ENCODE peak calls at places on chromosomes 6 and 20, in six cellular contexts. One of them, this sample, is unnamed.
A peak's percentile ranks its signal among the peaks of the same experiment; 100 is the strongest.

GRCh38 chr6:35082733-35083403 is 58.3 kb downstream of the TCP11 start:
- DNase-seq in colonic mucosa: no peak
- DNase-seq in psoas muscle: no peak
- DNase-seq in transverse colon: no peak
- DNase-seq in Caco-2: peak; percentile 11
- DNase-seq in GM23248: no peak
- DNase-seq in this sample: no peak

GRCh38 chr6:167077241-167077932 is 45.5 kb upstream of the CCR6 start:
- DNase-seq in transverse colon: no peak
- DNase-seq in psoas muscle: no peak
- DNase-seq in colonic mucosa: no peak
- DNase-seq in GM23248: no peak
- DNase-seq in Caco-2: no peak
- DNase-seq in this sample: no peak

GRCh38 chr6:136846046-136846445 is 23.7 kb downstream of the PEX7 start:
- DNase-seq in Caco-2: no peak
- DNase-seq in GM23248: peak; percentile 62
- DNase-seq in psoas muscle: no peak
- DNase-seq in transverse colon: peak; percentile 36
- DNase-seq in colonic mucosa: peak; percentile 65
- DNase-seq in this sample: peak; percentile 24

GRCh38 chr6:170075659-170076223 is 215.1 kb downstream of the DLL1 start:
- DNase-seq in transverse colon: peak; percentile 8
- DNase-seq in Caco-2: peak; percentile 14
- DNase-seq in GM23248: no peak
- DNase-seq in colonic mucosa: no peak
- DNase-seq in psoas muscle: no peak
- DNase-seq in this sample: no peak

GRCh38 chr6:149863846-149864577 is at the start of gene LRP11:
- DNase-seq in GM23248: peak; percentile 94
- DNase-seq in psoas muscle: peak; percentile 82
- DNase-seq in colonic mucosa: peak; percentile 92
- DNase-seq in transverse colon: peak; percentile 93
- DNase-seq in Caco-2: peak; percentile 83
- DNase-seq in this sample: peak; percentile 60

GRCh38 chr20:57578476-57579165 is 17.7 kb downstream of the PCK1 start:
- DNase-seq in transverse colon: no peak
- DNase-seq in colonic mucosa: no peak
- DNase-seq in psoas muscle: no peak
- DNase-seq in Caco-2: no peak
- DNase-seq in GM23248: no peak
- DNase-seq in this sample: no peak

GRCh38 chr6:114287461-114287860 is 55.4 kb downstream of the HS3ST5 start:
- DNase-seq in GM23248: no peak
- DNase-seq in psoas muscle: no peak
- DNase-seq in Caco-2: no peak
- DNase-seq in colonic mucosa: no peak
- DNase-seq in transverse colon: no peak
- DNase-seq in this sample: no peak

GRCh38 chr6:15247750-15248450 is 2.0 kb downstream of the JARID2 start:
- DNase-seq in transverse colon: peak; percentile 69
- DNase-seq in psoas muscle: peak; percentile 60
- DNase-seq in GM23248: peak; percentile 78
- DNase-seq in Caco-2: peak; percentile 51
- DNase-seq in colonic mucosa: peak; percentile 68
- DNase-seq in this sample: peak; percentile 63

GRCh38 chr6:16602035-16602434 is 159.2 kb downstream of the ATXN1 start:
- DNase-seq in colonic mucosa: no peak
- DNase-seq in psoas muscle: no peak
- DNase-seq in transverse colon: no peak
- DNase-seq in Caco-2: no peak
- DNase-seq in GM23248: no peak
- DNase-seq in this sample: no peak

GRCh38 chr6:15420959-15421438 is 175.1 kb downstream of the JARID2 start:
- DNase-seq in colonic mucosa: no peak
- DNase-seq in psoas muscle: no peak
- DNase-seq in Caco-2: no peak
- DNase-seq in GM23248: no peak
- DNase-seq in transverse colon: no peak
- DNase-seq in this sample: no peak

GRCh38 chr6:41476407-41476806 is 69.8 kb upstream of the FOXP4 start:
- DNase-seq in psoas muscle: no peak
- DNase-seq in transverse colon: no peak
- DNase-seq in colonic mucosa: no peak
- DNase-seq in GM23248: no peak
- DNase-seq in Caco-2: no peak
- DNase-seq in this sample: no peak

GRCh38 chr20:62887147-62887859 is 25.7 kb upstream of the TCFL5 start:
- DNase-seq in transverse colon: peak; percentile 84
- DNase-seq in GM23248: peak; percentile 94
- DNase-seq in colonic mucosa: peak; percentile 69
- DNase-seq in Caco-2: no peak
- DNase-seq in psoas muscle: peak; percentile 59
- DNase-seq in this sample: peak; percentile 92

DNA sequence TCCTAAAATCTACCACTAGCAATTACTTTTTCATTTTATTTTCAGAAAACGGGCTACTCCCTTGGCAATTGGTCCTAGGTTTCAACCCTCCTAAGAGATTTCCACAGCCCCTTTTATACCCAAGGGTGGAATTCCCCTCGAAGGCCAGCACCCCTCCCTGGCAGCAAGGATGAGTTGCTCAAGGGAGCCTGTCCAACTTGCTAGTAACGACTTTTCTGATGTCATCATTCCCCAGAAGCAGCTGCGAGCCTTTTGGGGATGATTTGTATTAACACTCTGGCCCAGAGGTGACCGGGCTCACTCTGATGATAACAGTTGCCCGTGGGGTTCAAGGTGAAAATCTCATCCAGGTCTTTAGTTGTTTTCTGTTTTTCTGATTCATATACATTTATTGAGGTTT is 30.7 kb upstream of the NAA20 start:
- DNase-seq in transverse colon: no peak
- DNase-seq in GM23248: peak; percentile 93
- DNase-seq in psoas muscle: no peak
- DNase-seq in Caco-2: no peak
- DNase-seq in colonic mucosa: no peak
- DNase-seq in this sample: peak; percentile 63
- H3K4me1 ChIP-seq in transverse colon: peaks cover 16% of the 10 kb centered on the region
- H3K4me1 ChIP-seq in GM23248: peaks cover 47% of the 10 kb centered on the region
- H3K4me1 ChIP-seq in psoas muscle: peaks cover 41% of the 10 kb centered on the region
- H3K4me1 ChIP-seq in Caco-2: peaks cover 12% of the 10 kb centered on the region
- H3K4me1 ChIP-seq in colonic mucosa: no peaks in the 10 kb centered on the region
- H3K4me1 ChIP-seq in this sample: peaks cover 39% of the 10 kb centered on the region

GRCh38 chr20:53833333-53834043 is 236.9 kb downstream of the BCAS1 start:
- DNase-seq in psoas muscle: no peak
- DNase-seq in GM23248: no peak
- DNase-seq in colonic mucosa: no peak
- DNase-seq in transverse colon: no peak
- DNase-seq in Caco-2: no peak
- DNase-seq in this sample: no peak

GRCh38 chr20:53831228-53831627 is 237.6 kb upstream of the ZNF217 start:
- DNase-seq in Caco-2: no peak
- DNase-seq in colonic mucosa: no peak
- DNase-seq in transverse colon: no peak
- DNase-seq in psoas muscle: no peak
- DNase-seq in GM23248: no peak
- DNase-seq in this sample: no peak

GRCh38 chr20:53831812-53832211 is 238.2 kb upstream of the ZNF217 start:
- DNase-seq in GM23248: no peak
- DNase-seq in colonic mucosa: no peak
- DNase-seq in Caco-2: no peak
- DNase-seq in transverse colon: no peak
- DNase-seq in psoas muscle: no peak
- DNase-seq in this sample: peak; percentile 9

GRCh38 chr20:53834044-53834442 is 236.4 kb downstream of the BCAS1 start:
- DNase-seq in psoas muscle: no peak
- DNase-seq in colonic mucosa: no peak
- DNase-seq in Caco-2: no peak
- DNase-seq in transverse colon: no peak
- DNase-seq in GM23248: no peak
- DNase-seq in this sample: peak; percentile 45

DNA sequence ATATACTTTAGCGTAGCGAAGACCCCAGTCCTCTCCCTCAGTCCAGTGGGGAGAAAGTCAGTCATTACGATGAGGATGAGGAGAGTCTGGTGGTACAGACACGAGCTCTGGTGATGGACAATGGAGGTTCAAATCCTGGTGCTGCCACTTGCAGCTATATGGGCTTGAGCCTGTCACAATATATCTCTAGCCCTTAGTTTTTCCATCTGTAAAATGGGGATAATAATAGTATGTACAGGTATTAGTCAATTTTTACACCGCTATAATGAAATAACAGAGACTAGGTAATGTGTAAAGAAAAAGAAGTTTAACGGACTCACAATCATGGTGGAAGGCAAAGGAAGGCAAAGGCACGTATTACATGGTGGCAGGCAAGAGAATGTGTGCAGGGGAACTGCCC is 237.9 kb downstream of the BCAS1 start:
- DNase-seq in colonic mucosa: no peak
- DNase-seq in Caco-2: no peak
- DNase-seq in psoas muscle: no peak
- DNase-seq in GM23248: no peak
- DNase-seq in transverse colon: no peak
- DNase-seq in this sample: no peak
- H3K4me1 ChIP-seq in colonic mucosa: no peaks in the 10 kb centered on the region
- H3K4me1 ChIP-seq in Caco-2: peaks cover 41% of the 10 kb centered on the region
- H3K4me1 ChIP-seq in psoas muscle: peaks cover 20% of the 10 kb centered on the region
- H3K4me1 ChIP-seq in GM23248: peaks cover 32% of the 10 kb centered on the region
- H3K4me1 ChIP-seq in transverse colon: peaks cover 18% of the 10 kb centered on the region
- H3K4me1 ChIP-seq in this sample: peaks cover 30% of the 10 kb centered on the region

DNA sequence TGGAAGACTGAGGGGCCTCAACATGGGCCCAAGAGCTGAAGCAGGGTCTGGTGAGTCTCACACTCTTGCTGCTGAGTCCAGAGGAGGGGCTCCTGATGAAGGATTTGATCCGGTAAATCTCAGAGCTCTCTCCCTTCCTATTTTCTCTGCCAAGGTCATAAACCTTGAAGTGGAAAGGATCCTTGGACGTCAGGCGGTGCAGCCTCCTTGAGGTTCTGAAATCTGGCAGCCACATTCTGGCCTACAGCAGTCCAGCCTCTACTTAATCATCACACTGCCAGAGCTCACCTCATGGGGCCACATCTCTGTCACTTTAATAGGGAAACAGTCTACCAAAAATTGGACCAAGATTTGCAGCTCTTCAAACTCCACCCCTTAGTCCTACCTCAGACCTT is 24.0 kb downstream of the ACSS1 start:
- DNase-seq in psoas muscle: peak; percentile 1
- DNase-seq in Caco-2: no peak
- DNase-seq in GM23248: no peak
- DNase-seq in transverse colon: no peak
- DNase-seq in colonic mucosa: no peak
- DNase-seq in this sample: no peak
- H3K4me1 ChIP-seq in psoas muscle: peaks cover 61% of the 10 kb centered on the region
- H3K4me1 ChIP-seq in Caco-2: peaks cover 24% of the 10 kb centered on the region
- H3K4me1 ChIP-seq in GM23248: peaks cover under 1% of the 10 kb centered on the region
- H3K4me1 ChIP-seq in transverse colon: peaks cover 59% of the 10 kb centered on the region
- H3K4me1 ChIP-seq in colonic mucosa: peaks cover 35% of the 10 kb centered on the region
- H3K4me1 ChIP-seq in this sample: peaks cover 8% of the 10 kb centered on the region

DNA sequence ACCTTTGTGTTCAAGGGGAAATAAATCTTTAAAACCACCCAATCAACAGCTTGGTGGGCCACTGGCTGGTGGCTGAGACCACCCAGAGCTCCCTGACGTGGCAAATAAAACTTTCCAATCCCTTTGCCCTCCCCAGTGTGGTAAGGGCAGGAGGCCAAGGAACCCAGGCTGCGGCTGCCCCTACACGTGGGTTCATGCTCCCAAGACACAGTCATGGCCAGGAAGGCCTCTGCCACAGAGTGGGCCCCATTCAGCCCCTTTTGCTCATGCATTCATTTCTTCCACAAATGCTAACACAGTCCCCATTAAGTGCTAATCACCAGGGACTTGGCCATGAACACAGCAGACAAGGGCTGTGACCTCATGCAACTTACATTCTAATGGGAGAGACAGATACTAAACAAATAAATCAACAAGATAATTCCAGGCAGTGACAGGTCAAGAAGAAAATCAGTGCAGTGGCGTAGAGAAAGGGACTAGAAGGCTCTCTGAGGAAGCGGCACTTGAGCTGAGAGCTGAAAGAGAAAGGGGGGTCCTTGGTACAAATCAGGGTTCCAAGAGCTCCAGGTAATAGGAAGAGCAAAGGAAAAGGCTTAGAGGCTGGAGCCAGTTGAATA is 13.8 kb downstream of the PREX1 start:
- DNase-seq in Caco-2: no peak
- DNase-seq in colonic mucosa: no peak
- DNase-seq in psoas muscle: no peak
- DNase-seq in transverse colon: no peak
- DNase-seq in GM23248: no peak
- DNase-seq in this sample: no peak
- H3K4me1 ChIP-seq in Caco-2: peaks cover 5% of the 10 kb centered on the region
- H3K4me1 ChIP-seq in colonic mucosa: no peaks in the 10 kb centered on the region
- H3K4me1 ChIP-seq in psoas muscle: no peaks in the 10 kb centered on the region
- H3K4me1 ChIP-seq in transverse colon: no peaks in the 10 kb centered on the region
- H3K4me1 ChIP-seq in GM23248: no peaks in the 10 kb centered on the region
- H3K4me1 ChIP-seq in this sample: no peaks in the 10 kb centered on the region

DNA sequence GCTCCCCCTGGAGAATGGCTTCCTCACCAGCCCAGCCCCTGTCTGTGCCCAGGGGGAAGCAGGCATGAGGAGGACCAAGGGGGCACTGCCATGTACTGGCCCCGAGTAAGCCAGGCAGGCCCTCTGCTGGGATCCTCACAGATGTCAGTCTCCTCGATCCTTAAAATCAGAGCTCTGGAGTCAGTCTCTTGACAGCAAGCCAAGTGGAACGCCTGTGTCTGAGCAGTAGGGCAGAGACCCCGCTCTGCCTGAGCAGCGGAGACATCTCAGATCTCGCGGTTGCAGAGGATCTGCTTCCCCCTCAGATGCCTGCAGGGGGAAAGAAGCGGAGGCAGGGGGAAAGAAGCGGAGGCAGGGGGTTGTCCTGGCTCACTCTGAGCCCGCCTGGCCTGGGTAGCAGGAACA is 92.6 kb downstream of the SNX5 start:
- DNase-seq in colonic mucosa: no peak
- DNase-seq in psoas muscle: no peak
- DNase-seq in transverse colon: no peak
- DNase-seq in GM23248: no peak
- DNase-seq in Caco-2: no peak
- DNase-seq in this sample: no peak
- H3K4me1 ChIP-seq in colonic mucosa: peaks cover 24% of the 10 kb centered on the region
- H3K4me1 ChIP-seq in psoas muscle: no peaks in the 10 kb centered on the region
- H3K4me1 ChIP-seq in transverse colon: peaks cover 56% of the 10 kb centered on the region
- H3K4me1 ChIP-seq in GM23248: peaks cover 13% of the 10 kb centered on the region
- H3K4me1 ChIP-seq in Caco-2: peaks cover 50% of the 10 kb centered on the region
- H3K4me1 ChIP-seq in this sample: peaks cover 18% of the 10 kb centered on the region

GRCh38 chr20:35040090-35040489 is 52.5 kb downstream of the TRPC4AP start:
- DNase-seq in GM23248: no peak
- DNase-seq in psoas muscle: no peak
- DNase-seq in Caco-2: no peak
- DNase-seq in transverse colon: peak; percentile 39
- DNase-seq in colonic mucosa: peak; percentile 62
- DNase-seq in this sample: no peak
- H3K4me1 ChIP-seq in GM23248: no peaks in the 10 kb centered on the region
- H3K4me1 ChIP-seq in psoas muscle: no peaks in the 10 kb centered on the region
- H3K4me1 ChIP-seq in Caco-2: peaks cover 43% of the 10 kb centered on the region
- H3K4me1 ChIP-seq in transverse colon: peaks cover 24% of the 10 kb centered on the region
- H3K4me1 ChIP-seq in colonic mucosa: no peaks in the 10 kb centered on the region
- H3K4me1 ChIP-seq in this sample: no peaks in the 10 kb centered on the region

This sample was measured in astrocyte.